ENCODE peak calls at places on chromosomes 12 and 14, in four cellular contexts. Z is fibroblast of lung, E is pancreas, N is colonic mucosa. T is an unnamed sample.
A peak's percentile ranks its signal among the peaks of the same experiment; 100 is the strongest.

GRCh38 chr12:131872154-131873046 is 22.0 kb upstream of the ULK1 start:
- DNase-seq in Z (peak; percentile 76), E (no peak), N (no peak), T (no peak)

GRCh38 chr12:110245278-110245868 is 35.7 kb upstream of the ATP2A2 start:
- DNase-seq in Z (no peak), E (no peak), N (peak; percentile 84), T (peak; percentile 81)

GRCh38 chr14:76904100-76904739 is 78.0 kb downstream of the LRRC74A start:
- DNase-seq in Z (peak; percentile 90), E (no peak), N (no peak), T (peak; percentile 32)

GRCh38 chr14:102485693-102486512 is 23.7 kb downstream of the ANKRD9 start:
- DNase-seq in Z (no peak), E (peak; percentile 8), N (no peak), T (no peak)

GRCh38 chr14:20332386-20332945 is 613 bp downstream of the CCNB1IP1 start:
- DNase-seq in Z (peak; percentile 8), E (no peak), N (peak; percentile 36), T (peak; percentile 11)

GRCh38 chr14:34354556-34354955 is 107.5 kb downstream of the SPTSSA start:
- DNase-seq in Z (peak; percentile 54), E (no peak), N (no peak), T (no peak)

GRCh38 chr12:9869307-9870161 is at the start of gene CLEC2B:
- DNase-seq in Z (peak; percentile 78), E (no peak), N (no peak), T (no peak)

GRCh38 chr12:81573228-81573627 is 185.9 kb downstream of the PPFIA2 start:
- DNase-seq in Z (peak; percentile 70), E (no peak), N (no peak), T (no peak)

GRCh38 chr12:27646149-27646548 is 50.1 kb upstream of the REP15 start:
- DNase-seq in Z (no peak), E (no peak), N (no peak), T (no peak)

GRCh38 chr12:71556881-71557280 is 106.8 kb downstream of the ZFC3H1 start:
- DNase-seq in Z (peak; percentile 94), E (no peak), N (no peak), T (no peak)

GRCh38 chr12:78880078-78880477 is 15.5 kb downstream of the SYT1 start:
- DNase-seq in Z (peak; percentile 74), E (no peak), N (no peak), T (no peak)

GRCh38 chr12:120290541-120291312 is 976 bp downstream of the RNU4-2 start:
- DNase-seq in Z (no peak), E (no peak), N (peak; percentile 60), T (peak; percentile 38)

GRCh38 chr12:19646599-19646998 is 207.3 kb downstream of the AEBP2 start:
- DNase-seq in Z (no peak), E (no peak), N (no peak), T (no peak)

GRCh38 chr14:75711796-75712211 is 50.8 kb downstream of the TTLL5 start:
- DNase-seq in Z (peak; percentile 97), E (peak; percentile 84), N (peak; percentile 32), T (peak; percentile 13)
- H3K27ac ChIP-seq in Z (peak overlapping the region; percentile 47), E (peak overlapping the region; percentile 84), N (no peak overlapping the region), T (peak overlapping the region; percentile 72)

GRCh38 chr12:122202017-122202416 is 1.5 kb upstream of the B3GNT4 start:
- DNase-seq in Z (no peak), E (no peak), N (no peak), T (no peak)

GRCh38 chr12:122200541-122201175 is 2.9 kb upstream of the B3GNT4 start:
- DNase-seq in Z (no peak), E (peak; percentile 57), N (no peak), T (no peak)

GRCh38 chr12:122199484-122200355 is 3.8 kb upstream of the B3GNT4 start:
- DNase-seq in Z (no peak), E (peak; percentile 60), N (no peak), T (no peak)

GRCh38 chr12:122203301-122203967 is at the start of gene B3GNT4:
- DNase-seq in Z (peak; percentile 47), E (peak; percentile 88), N (peak; percentile 83), T (peak; percentile 77)

GRCh38 chr12:122201381-122201780 is 2.1 kb upstream of the B3GNT4 start:
- DNase-seq in Z (no peak), E (no peak), N (no peak), T (no peak)
- H3K27me3 ChIP-seq in Z (peaks cover 12% of the 10 kb centered on the region), E (no peaks in the 10 kb centered on the region), N (peaks cover 22% of the 10 kb centered on the region), T (peaks cover 86% of the 10 kb centered on the region)

DNA sequence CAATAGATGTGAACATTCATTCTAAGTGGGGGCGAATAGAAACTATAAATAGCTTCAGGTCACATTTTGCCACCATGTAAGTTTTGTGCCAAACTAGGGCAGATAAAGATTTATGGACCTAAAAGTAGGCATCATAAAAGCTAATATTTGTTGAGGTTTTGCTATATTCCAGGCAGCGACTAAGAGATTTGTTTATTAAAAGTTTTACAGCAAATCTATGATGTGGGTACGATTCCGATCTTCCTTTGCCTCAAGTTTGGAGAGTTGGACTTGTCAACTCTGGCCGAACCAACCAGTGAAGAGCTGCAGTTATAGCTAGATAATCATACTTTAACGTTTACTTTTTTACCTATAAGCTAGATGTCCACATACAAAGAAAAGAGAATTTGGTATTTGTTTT is 1.6 kb downstream of the MAPK1IP1L start:
- DNase-seq in Z (no peak), E (no peak), N (no peak), T (no peak)
- H3K36me3 ChIP-seq in Z (peaks cover 3% of the 10 kb centered on the region), E (no peaks in the 10 kb centered on the region), N (no peaks in the 10 kb centered on the region), T (no peaks in the 10 kb centered on the region)

DNA sequence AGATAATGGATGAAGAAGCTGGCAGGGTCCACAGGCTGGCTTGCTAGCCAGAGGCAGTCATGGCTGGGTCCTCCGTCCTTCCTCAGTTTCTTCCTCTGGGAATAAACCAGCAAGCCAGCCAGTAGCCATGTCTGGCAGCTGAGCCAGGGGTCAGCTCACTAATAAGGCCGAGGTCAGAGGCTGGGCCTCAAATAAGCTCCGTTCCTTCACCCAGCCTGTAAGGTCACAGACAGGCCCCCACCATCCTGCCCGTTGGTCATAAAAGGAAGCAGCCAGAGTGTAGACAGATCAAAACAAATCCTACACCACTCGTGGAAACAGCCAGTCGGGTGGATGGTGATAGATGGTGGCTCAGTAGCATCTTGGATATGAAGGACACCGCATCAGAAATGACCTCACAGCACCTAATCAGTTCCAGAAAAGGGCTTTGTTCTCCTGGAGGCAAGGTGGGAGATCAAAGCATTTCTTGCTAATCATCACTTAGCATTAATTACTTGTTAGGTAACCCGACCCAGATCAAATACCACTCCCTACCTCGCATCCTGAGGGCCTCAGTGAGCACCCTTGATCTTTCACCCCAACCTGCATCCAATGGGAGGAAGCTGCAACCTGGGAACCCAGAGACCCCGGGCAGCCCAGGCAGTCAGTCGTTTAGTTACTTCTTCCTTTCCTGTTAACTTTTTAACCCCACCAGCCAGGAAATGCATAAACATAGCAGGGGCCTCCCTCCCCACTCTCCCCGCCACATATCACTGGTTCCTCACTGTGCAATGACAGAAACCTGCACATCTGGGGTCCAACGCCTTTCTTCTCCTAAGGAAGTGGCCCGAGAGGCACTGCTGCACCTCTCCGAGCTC is 90.2 kb downstream of the KDM2B start:
- DNase-seq in Z (no peak), E (no peak), N (no peak), T (no peak)
- H3K27ac ChIP-seq in Z (no peak overlapping the region), E (no peak overlapping the region), N (no peak overlapping the region), T (no peak overlapping the region)

DNA sequence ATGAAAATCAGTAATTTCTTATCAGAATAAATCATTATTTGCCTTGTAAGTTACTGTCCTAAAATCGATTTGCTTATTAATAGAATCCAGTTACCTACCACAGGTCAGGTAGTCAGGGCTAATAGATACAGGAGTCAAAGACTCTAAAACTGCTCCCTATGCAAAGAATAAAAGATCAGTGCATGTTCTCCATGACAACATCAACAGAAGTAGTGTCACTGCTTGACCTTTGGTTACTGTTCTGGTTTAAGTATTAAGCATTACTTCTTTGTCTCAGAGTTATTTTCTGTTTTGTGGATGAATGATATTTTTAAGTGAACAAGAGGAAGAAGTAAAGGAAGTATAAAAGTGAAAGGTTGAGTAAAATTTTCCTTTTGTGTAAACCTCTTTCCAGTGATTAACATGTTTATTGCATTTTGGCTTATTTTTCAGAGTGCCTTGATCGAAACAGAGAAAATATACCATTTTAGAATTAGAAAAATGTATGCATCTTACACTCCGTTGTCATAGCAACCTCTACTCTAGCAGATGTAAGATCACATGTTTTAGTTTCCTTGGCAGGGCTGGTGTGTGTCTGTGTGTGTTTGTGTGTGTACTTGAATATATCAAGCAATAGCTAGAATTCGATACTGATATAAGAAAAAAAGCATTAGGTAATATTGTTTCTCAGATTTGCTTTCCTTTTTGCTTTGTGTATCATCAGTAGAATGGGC is 44.7 kb downstream of the ABCD2 start:
- DNase-seq in Z (no peak), E (no peak), N (no peak), T (no peak)
- H3K27me3 ChIP-seq in Z (no peaks in the 10 kb centered on the region), E (no peaks in the 10 kb centered on the region), N (no peaks in the 10 kb centered on the region), T (no peaks in the 10 kb centered on the region)

GRCh38 chr12:88646824-88647223 is 66.6 kb upstream of the KITLG start:
- DNase-seq in Z (no peak), E (no peak), N (no peak), T (no peak)
- H3K36me3 ChIP-seq in Z (no peaks in the 10 kb centered on the region), E (no peaks in the 10 kb centered on the region), N (no peaks in the 10 kb centered on the region), T (no peaks in the 10 kb centered on the region)

GRCh38 chr14:80636071-80636470 is 305.5 kb downstream of the CEP128 start:
- DNase-seq in Z (no peak), E (no peak), N (no peak), T (no peak)
- H3K27ac ChIP-seq in Z (no peak overlapping the region), E (no peak overlapping the region), N (no peak overlapping the region), T (no peak overlapping the region)

DNA sequence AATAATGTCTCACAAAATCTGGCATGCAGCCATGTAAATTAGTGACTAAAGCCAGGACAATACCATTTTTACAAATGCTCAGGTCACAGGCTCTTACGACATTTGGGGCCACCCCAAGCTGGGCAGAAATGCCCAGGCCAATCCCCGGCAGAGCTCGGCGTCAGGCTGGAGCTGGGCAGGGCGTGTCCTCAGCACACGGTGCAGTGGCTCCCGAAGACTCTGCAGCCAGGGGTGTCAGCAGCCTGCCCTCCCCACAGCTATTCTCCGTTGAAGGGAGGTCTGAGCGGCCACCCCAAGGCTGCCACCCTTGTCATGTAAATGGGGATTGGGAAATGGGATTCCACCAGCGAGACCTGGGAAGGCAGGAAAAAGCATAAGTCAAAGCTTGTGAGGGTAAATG is 158.6 kb downstream of the DICER1 start:
- DNase-seq in Z (no peak), E (no peak), N (no peak), T (no peak)
- H3K27me3 ChIP-seq in Z (no peaks in the 10 kb centered on the region), E (no peaks in the 10 kb centered on the region), N (no peaks in the 10 kb centered on the region), T (peaks cover 7% of the 10 kb centered on the region)